ENCODE peak calls at places on chromosomes 3 and 15, in five cellular contexts. Q is tibial nerve, R is astrocyte, E is right atrium auricular region, L is colonic mucosa. D is an unnamed sample.

GRCh38 chr15:101167791-101168462 is 83.9 kb downstream of the CHSY1 start:
- DNase-seq in L (peak), Q (peak), R (peak), E (peak), D (peak)

GRCh38 chr3:14775574-14775973 is 43.2 kb upstream of the FGD5 start:
- DNase-seq in E (peak), L (peak), Q (no peak), R (no peak), D (no peak)

GRCh38 chr15:69679623-69680228 is 227.1 kb downstream of the RPLP1 start:
- DNase-seq in L (no peak), Q (no peak), R (no peak), E (no peak), D (no peak)

GRCh38 chr3:42214064-42214463 is 51.9 kb downstream of the CCK start:
- DNase-seq in E (no peak), R (no peak), Q (no peak), L (no peak), D (no peak)

GRCh38 chr15:44035781-44036699 is 159.0 kb downstream of the FRMD5 start:
- DNase-seq in Q (no peak), L (no peak), E (no peak), R (peak), D (no peak)

GRCh38 chr3:127224118-127224517 is 31.2 kb downstream of the PRR23E start:
- DNase-seq in R (no peak), Q (no peak), L (no peak), E (no peak), D (no peak)

GRCh38 chr15:51403946-51404695 is 62.7 kb downstream of the GLDN start:
- DNase-seq in R (no peak), L (peak), E (peak), Q (no peak), D (no peak)

GRCh38 chr15:65402971-65403370 is 19.8 kb downstream of the IGDCC4 start:
- DNase-seq in R (no peak), E (no peak), Q (no peak), L (no peak), D (no peak)

GRCh38 chr3:185976977-185977678 is 39.3 kb upstream of the TRA2B start:
- DNase-seq in E (peak), Q (peak), L (peak), R (peak), D (peak)

GRCh38 chr3:105598047-105598796 is 231.5 kb downstream of the ALCAM start:
- DNase-seq in L (no peak), E (no peak), R (peak), Q (no peak), D (peak)

GRCh38 chr15:58491499-58492202 is 59.9 kb downstream of the LIPC start:
- DNase-seq in E (no peak), R (no peak), Q (no peak), L (no peak), D (no peak)

GRCh38 chr15:56744701-56745683 is 11.7 kb upstream of the ZNF280D start:
- DNase-seq in L (no peak), R (no peak), Q (no peak), E (no peak), D (no peak)

DNA sequence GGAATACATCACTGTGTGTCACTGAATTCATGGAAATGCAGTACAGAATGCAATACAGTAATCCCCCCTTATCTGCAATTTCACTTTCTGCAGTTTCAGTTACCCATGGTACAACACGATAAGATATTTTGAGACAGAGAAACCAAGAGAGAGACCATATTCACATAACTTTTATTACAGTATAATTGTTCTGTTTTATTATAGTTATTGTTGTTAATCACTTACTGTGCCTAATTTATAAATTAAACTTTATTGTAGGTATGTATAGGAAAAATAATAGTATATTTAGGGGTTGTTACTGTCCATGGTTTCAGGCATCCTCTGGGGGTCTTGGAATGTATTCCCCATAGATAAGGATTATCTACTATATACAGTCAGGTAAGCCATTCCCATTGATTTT is 61.8 kb downstream of the MBNL1 start:
- DNase-seq in L (no peak), R (no peak), E (no peak), Q (no peak), D (no peak)
- H3K27ac ChIP-seq in L (no peak), R (peak), E (peak), Q (no peak), D (no peak)

DNA sequence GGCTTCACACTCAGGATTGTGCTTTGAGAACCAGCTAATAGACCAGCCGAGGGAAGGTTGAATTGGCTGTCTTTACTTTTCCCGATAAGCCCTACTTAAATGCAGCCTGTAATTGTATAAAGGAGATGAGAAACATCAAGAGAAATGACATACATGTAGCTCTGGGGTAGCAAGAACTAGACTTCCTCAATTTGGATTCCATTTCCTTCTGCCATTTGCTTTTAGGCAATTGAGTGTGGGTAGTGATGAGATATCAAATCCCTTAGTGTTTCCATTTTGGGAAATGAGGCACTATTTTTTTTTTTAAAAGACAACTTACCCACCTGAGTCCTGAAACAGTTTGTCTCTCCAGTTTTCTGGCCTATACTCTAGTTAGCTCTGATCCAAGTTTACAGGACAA is 2.2 kb downstream of the INAFM2 start:
- DNase-seq in L (no peak), Q (no peak), R (no peak), E (no peak), D (no peak)
- H3K4me3 ChIP-seq in L (no peak), Q (no peak), R (no peak), E (peak), D (no peak)

GRCh38 chr15:89673162-89673506 is 6.0 kb downstream of the PLIN1 start:
- DNase-seq in E (peak), L (no peak), Q (no peak), R (no peak), D (no peak)
- TF ChIP-seq CTCF in E (no peak), L (no peak), Q (no peak), R (peak), D (peak)

GRCh38 chr3:100928638-100929428 is 64.4 kb downstream of the ABI3BP start:
- DNase-seq in R (peak), Q (no peak), L (no peak), E (peak), D (peak)
- H3K27ac ChIP-seq in R (peak), Q (no peak), L (no peak), E (peak), D (no peak)

GRCh38 chr3:64987731-64988130 is 299.9 kb upstream of the ADAMTS9 start:
- DNase-seq in Q (no peak), L (no peak), R (no peak), E (no peak), D (no peak)
- H3K4me3 ChIP-seq in Q (no peak), L (no peak), R (no peak), E (no peak), D (no peak)

GRCh38 chr15:93217343-93217742 is 128.3 kb upstream of the RGMA start:
- DNase-seq in L (no peak), E (no peak), Q (no peak), R (no peak), D (no peak)

GRCh38 chr15:93223803-93224202 is 134.8 kb upstream of the RGMA start:
- DNase-seq in R (no peak), Q (no peak), E (no peak), L (no peak), D (no peak)

GRCh38 chr15:93219859-93220258 is 130.8 kb upstream of the RGMA start:
- DNase-seq in Q (no peak), E (no peak), R (no peak), L (no peak), D (no peak)

GRCh38 chr15:93221754-93222153 is 132.7 kb upstream of the RGMA start:
- DNase-seq in E (no peak), R (no peak), L (no peak), Q (no peak), D (no peak)
- TF ChIP-seq CTCF in E (no peak), R (no peak), L (no peak), Q (no peak), D (no peak)

GRCh38 chr15:99174567-99174966 is 69.7 kb downstream of the SYNM start:
- DNase-seq in L (no peak), E (no peak), R (no peak), Q (no peak), D (no peak)
- H3K27ac ChIP-seq in L (peak), E (peak), R (no peak), Q (no peak), D (no peak)

GRCh38 chr3:175672119-175672689 is 813.1 kb downstream of the NAALADL2 start:
- DNase-seq in Q (no peak), L (no peak), E (no peak), R (no peak), D (peak)
- H3K4me3 ChIP-seq in Q (peak), L (no peak), E (peak), R (peak), D (peak)

GRCh38 chr3:46924921-46925584 is 47.5 kb downstream of the PTH1R start:
- DNase-seq in E (no peak), L (no peak), R (no peak), Q (no peak), D (no peak)
- TF ChIP-seq CTCF in E (no peak), L (no peak), R (no peak), Q (no peak), D (no peak)